ENCODE peak calls at places on chromosomes 12 and 14, in six cellular contexts. J is HFFc6, H is neural progenitor cell, V is foreskin keratinocyte, B is choroid plexus epithelial cell, F is osteocyte. Q is an unnamed sample.

GRCh38 chr12:108570743-108571603 is 8.6 kb downstream of the ISCU start:
- DNase-seq in J (peak; percentile 49), H (peak; percentile 61), V (no peak), B (peak; percentile 76), F (peak; percentile 74), Q (no peak)

GRCh38 chr14:57879516-57879915 is 13.6 kb upstream of the SLC35F4 start:
- DNase-seq in J (no peak), H (no peak), V (no peak), B (no peak), F (no peak), Q (no peak)

GRCh38 chr12:92417343-92417742 is 271.7 kb upstream of the BTG1 start:
- DNase-seq in J (no peak), H (no peak), V (no peak), B (no peak), F (no peak), Q (no peak)

GRCh38 chr14:104372390-104373054 is 207.0 kb upstream of the C14orf180 start:
- DNase-seq in J (no peak), H (no peak), V (no peak), B (no peak), F (no peak), Q (no peak)

GRCh38 chr12:75933136-75933535 is 98.4 kb downstream of the PHLDA1 start:
- DNase-seq in J (peak; percentile 74), H (no peak), V (peak; percentile 81), B (peak; percentile 93), F (no peak), Q (no peak)

GRCh38 chr12:27525373-27525772 is 1.4 kb downstream of the PPFIBP1 start:
- DNase-seq in J (peak; percentile 59), H (peak; percentile 38), V (peak; percentile 56), B (peak; percentile 63), F (no peak), Q (no peak)

GRCh38 chr12:80400591-80400991 is 43.4 kb upstream of the PTPRQ start:
- DNase-seq in J (no peak), H (peak; percentile 60), V (no peak), B (peak; percentile 15), F (no peak), Q (no peak)

GRCh38 chr14:74610866-74611671 is 968 bp downstream of the LTBP2 start:
- DNase-seq in J (no peak), H (peak; percentile 65), V (no peak), B (peak; percentile 67), F (no peak), Q (no peak)

GRCh38 chr14:50015708-50016107 is 100.7 kb downstream of the VCPKMT start:
- DNase-seq in J (no peak), H (no peak), V (no peak), B (no peak), F (no peak), Q (no peak)

GRCh38 chr14:91059576-91060471 is 617 bp downstream of the RPS6KA5 start:
- DNase-seq in J (peak; percentile 9), H (peak; percentile 88), V (peak; percentile 42), B (peak; percentile 7), F (no peak), Q (peak; percentile 72)

DNA sequence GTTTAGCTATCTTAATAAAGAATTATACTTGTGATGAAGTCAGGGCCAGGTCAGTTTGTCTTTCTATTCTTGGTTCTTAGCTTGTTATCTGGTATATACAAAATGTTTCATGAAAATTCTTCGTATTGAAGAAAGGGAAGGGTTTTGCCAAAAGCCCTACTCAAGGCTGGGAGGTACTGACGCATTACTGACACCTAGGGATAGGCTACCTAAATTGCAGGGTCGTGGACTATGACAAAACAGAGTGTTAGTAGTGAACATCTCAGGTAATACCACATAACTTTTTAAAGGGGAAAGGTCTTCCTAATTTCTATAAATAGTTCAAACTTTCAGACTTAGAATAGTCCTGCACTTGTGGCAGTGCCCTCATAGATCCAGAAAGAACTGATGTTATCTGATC is 246.3 kb downstream of the RGS6 start:
- DNase-seq in J (no peak), H (no peak), V (no peak), B (no peak), F (no peak), Q (no peak)
- TF ChIP-seq CTCF in J (no peak), H (no peak), V (no peak), B (no peak), F (no peak), Q (no peak)

GRCh38 chr12:126362964-126363363 is 1297.7 kb downstream of the AACS start:
- DNase-seq in J (no peak), H (peak; percentile 32), V (no peak), B (no peak), F (no peak), Q (no peak)
- TF ChIP-seq CTCF in J (no peak), H (peak; percentile 51), V (no peak), B (no peak), F (no peak), Q (no peak)

DNA sequence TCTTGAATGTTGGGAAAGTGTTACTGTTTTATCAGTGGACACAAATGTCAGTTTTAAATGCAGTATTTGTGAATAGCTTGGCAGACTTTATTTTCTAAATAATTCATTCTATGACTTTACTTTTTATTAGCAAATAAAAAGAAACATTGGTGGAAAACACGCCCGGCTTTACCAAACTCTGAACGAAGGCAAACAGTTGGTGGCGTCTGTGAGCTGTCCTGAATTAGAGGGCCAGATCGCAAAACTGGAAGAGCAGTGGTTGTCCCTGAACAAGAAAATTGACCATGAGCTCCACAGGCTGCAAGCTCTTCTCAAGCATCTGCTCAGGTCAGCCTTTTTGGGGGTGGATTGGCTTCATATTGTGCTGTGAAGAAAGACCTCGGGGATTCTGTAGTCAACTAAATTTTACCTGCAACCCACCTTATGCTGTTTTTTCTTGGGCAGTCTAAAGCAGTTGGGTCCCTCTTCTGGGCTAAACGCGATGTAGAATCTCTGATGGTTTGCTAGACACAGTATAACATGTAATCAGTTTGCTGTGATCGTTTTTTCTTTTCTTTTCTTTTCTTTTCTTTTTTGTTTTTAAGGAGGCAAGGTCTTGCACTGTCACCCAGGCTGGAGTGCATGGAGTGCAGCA is 156.4 kb downstream of the ESR2 start:
- DNase-seq in J (peak; percentile 7), H (peak; percentile 19), V (no peak), B (peak; percentile 53), F (no peak), Q (no peak)
- TF ChIP-seq CTCF in J (peak; percentile 47), H (peak; percentile 43), V (peak; percentile 23), B (peak; percentile 65), F (peak; percentile 35), Q (no peak)

GRCh38 chr12:94616217-94616729 is 34.1 kb downstream of the TMCC3 start:
- DNase-seq in J (no peak), H (peak; percentile 22), V (peak; percentile 66), B (no peak), F (peak; percentile 66), Q (peak; percentile 18)
- TF ChIP-seq CTCF in J (no peak), H (no peak), V (peak; percentile 49), B (no peak), F (no peak), Q (no peak)

GRCh38 chr12:131817241-131817640 is 11.0 kb upstream of the MMP17 start:
- DNase-seq in J (no peak), H (no peak), V (no peak), B (no peak), F (no peak), Q (no peak)

GRCh38 chr12:131815132-131815531 is 13.1 kb upstream of the MMP17 start:
- DNase-seq in J (no peak), H (no peak), V (no peak), B (no peak), F (no peak), Q (no peak)

GRCh38 chr12:131818821-131819585 is 9.2 kb upstream of the MMP17 start:
- DNase-seq in J (no peak), H (no peak), V (no peak), B (no peak), F (no peak), Q (no peak)

GRCh38 chr12:131810672-131811071 is 17.5 kb upstream of the MMP17 start:
- DNase-seq in J (no peak), H (no peak), V (no peak), B (no peak), F (no peak), Q (no peak)

DNA sequence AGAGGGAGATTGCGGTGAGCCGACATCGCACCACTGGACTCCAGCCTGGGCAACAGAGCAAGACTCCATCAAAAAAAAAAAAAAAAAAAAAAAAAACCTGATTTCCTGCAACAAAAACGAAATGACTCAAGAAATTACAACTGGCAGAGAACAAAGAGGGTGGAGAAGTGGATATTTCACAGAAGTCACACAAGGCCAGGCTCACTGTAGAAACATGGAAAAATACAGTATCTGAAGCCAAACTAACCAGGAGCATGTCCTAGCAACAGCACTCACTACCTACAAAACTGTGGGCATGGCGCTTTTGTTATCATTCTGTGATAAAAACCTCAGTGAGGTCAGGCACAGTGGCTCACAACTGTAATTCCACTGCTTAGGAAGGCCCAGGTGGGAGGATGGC is 11.7 kb upstream of the MMP17 start:
- DNase-seq in J (no peak), H (no peak), V (no peak), B (no peak), F (no peak), Q (no peak)
- TF ChIP-seq CTCF in J (no peak), H (no peak), V (no peak), B (no peak), F (no peak), Q (no peak)

GRCh38 chr14:33323979-33324378 is 385.3 kb downstream of the NPAS3 start:
- DNase-seq in J (no peak), H (peak; percentile 31), V (no peak), B (no peak), F (no peak), Q (no peak)
- TF ChIP-seq CTCF in J (no peak), H (no peak), V (no peak), B (no peak), F (no peak), Q (no peak)

DNA sequence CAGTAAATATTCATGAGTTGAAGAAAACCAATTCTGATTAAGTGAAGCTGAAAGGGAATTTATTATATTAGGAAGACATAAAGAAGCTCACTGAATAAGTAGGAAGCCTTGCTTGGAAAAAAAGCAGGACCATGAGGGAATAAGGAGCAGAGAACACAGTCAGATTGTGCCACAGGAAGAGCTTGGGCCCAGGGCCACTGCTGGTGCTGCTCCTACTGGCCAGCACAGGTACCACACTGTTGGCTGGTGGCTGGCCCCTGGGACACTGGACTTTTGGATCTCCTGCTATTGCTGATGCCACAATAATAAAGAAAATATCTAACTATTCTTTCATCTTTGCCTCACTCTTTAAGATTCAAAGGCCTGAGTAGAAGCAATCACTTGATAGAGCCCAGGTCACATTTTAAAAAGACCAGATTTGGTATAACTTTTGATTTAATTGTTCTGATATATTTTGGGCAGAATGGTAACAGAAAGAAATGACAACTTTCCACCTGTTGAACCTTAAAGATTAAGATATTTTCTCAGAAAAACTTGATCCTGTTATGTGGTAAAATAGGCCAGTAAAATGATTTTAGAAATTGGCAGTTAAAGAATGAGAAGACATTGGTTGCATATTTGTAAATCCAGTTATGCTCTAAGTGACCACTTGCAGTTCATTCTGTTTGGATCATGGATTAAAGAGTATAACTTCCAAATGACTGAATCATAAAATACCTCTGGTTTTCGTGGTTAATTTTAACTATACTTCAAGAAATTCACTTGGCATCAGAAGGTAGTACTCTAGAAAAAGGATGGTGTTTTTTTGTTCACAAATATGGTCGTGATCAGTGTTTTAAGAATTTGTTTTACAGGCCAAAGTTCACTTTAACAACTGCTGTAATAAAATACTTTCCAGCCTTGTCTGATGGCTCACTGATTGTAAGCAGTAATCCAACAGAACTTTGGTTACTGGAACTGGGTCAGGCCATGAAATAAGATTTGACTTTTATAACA is 68.3 kb downstream of the DERA start:
- DNase-seq in J (peak; percentile 92), H (peak; percentile 36), V (no peak), B (peak; percentile 87), F (no peak), Q (peak; percentile 28)
- TF ChIP-seq CTCF in J (peak; percentile 83), H (peak; percentile 63), V (peak; percentile 61), B (peak; percentile 71), F (peak; percentile 51), Q (peak; percentile 49)